ENCODE peak calls at places on chromosomes 3 and 15, in six cellular contexts. V is pancreas; Y is tibial nerve; D is CD8-positive, alpha-beta memory T cell; F is heart right ventricle; N is HAP-1. M is an unnamed sample. For H3K4me1 and H3K36me3, the result is how much of the 10 kb centered on the place peaks cover.

GRCh38 chr3:157023211-157023610 is 136.7 kb downstream of the CCNL1 start:
- DNase-seq in F (no peak), Y (no peak), N (no peak), D (no peak), V (no peak), M (no peak)

GRCh38 chr3:157914882-157915281 is 191.3 kb downstream of the SHOX2 start:
- DNase-seq in N (no peak), Y (no peak), V (no peak), F (no peak), D (no peak), M (no peak)

GRCh38 chr15:25624504-25625172 is 185.8 kb upstream of the UBE3A start:
- DNase-seq in N (no peak), D (no peak), F (peak), V (no peak), Y (no peak), M (no peak)

GRCh38 chr3:107598926-107599754 is 76.4 kb downstream of the BBX start:
- DNase-seq in F (peak), Y (no peak), N (peak), V (peak), D (peak), M (peak)

GRCh38 chr3:108477511-108478147 is 32.8 kb downstream of the MYH15 start:
- DNase-seq in Y (no peak), F (peak), D (peak), N (peak), V (peak), M (peak)

GRCh38 chr3:192929755-192930491 is 12.3 kb upstream of the MB21D2 start:
- DNase-seq in F (no peak), V (no peak), Y (no peak), D (no peak), N (no peak), M (no peak)

GRCh38 chr3:46027736-46028397 is 584 bp upstream of the XCR1 start:
- DNase-seq in D (no peak), Y (no peak), V (no peak), N (no peak), F (no peak), M (no peak)

GRCh38 chr3:188021502-188022040 is 132.4 kb upstream of the LPP start:
- DNase-seq in D (no peak), V (no peak), Y (no peak), N (no peak), F (no peak), M (no peak)

GRCh38 chr3:4864503-4864902 is 114.7 kb upstream of the BHLHE40 start:
- DNase-seq in Y (no peak), D (no peak), V (no peak), F (no peak), N (peak), M (no peak)

GRCh38 chr3:105584351-105584790 is 217.7 kb downstream of the ALCAM start:
- DNase-seq in N (no peak), D (no peak), F (no peak), V (no peak), Y (no peak), M (no peak)

GRCh38 chr3:72231439-72232196 is 446.7 kb upstream of the PROK2 start:
- DNase-seq in N (no peak), Y (no peak), D (no peak), V (no peak), F (no peak), M (no peak)

GRCh38 chr3:98733055-98733777 is 29.9 kb upstream of the ST3GAL6 start:
- DNase-seq in D (no peak), V (no peak), F (peak), N (peak), Y (no peak), M (no peak)

GRCh38 chr3:144394052-144394451 is 422.4 kb downstream of the DIPK2A start:
- DNase-seq in F (no peak), Y (no peak), D (no peak), N (no peak), V (no peak), M (no peak)

GRCh38 chr3:141486416-141486734 is 452 bp upstream of the RASA2 start:
- DNase-seq in Y (no peak), N (no peak), D (no peak), F (no peak), V (peak), M (no peak)

GRCh38 chr3:46298871-46299607 is 54.9 kb upstream of the CCR2 start:
- DNase-seq in N (no peak), V (no peak), F (no peak), D (no peak), Y (no peak), M (no peak)

GRCh38 chr15:62165029-62165792 is at the start of gene C2CD4B:
- DNase-seq in V (peak), N (peak), F (peak), Y (no peak), D (no peak), M (peak)

GRCh38 chr15:91593081-91593480 is 260.4 kb upstream of the SLCO3A1 start:
- DNase-seq in Y (no peak), N (no peak), V (no peak), F (no peak), D (no peak), M (no peak)

GRCh38 chr15:34987982-34988873 is at the start of gene ZNF770:
- DNase-seq in F (peak), D (peak), Y (peak), V (peak), N (peak), M (peak)

GRCh38 chr3:128273116-128273840 is 120.0 kb downstream of the EEFSEC start:
- DNase-seq in N (no peak), F (no peak), D (no peak), Y (no peak), V (no peak), M (no peak)

GRCh38 chr3:162998205-162998604 is 1501.6 kb downstream of the OTOL1 start:
- DNase-seq in V (no peak), N (peak), D (no peak), F (no peak), Y (no peak), M (no peak)

GRCh38 chr3:72290859-72291641 is 506.1 kb upstream of the PROK2 start:
- DNase-seq in N (no peak), Y (no peak), D (no peak), V (no peak), F (no peak), M (no peak)

GRCh38 chr3:188819939-188820338 is 351.8 kb upstream of the TPRG1 start:
- DNase-seq in V (no peak), F (no peak), D (no peak), N (no peak), Y (no peak), M (no peak)

GRCh38 chr3:94665922-94666321 is 603.1 kb downstream of the NSUN3 start:
- DNase-seq in N (no peak), D (no peak), Y (no peak), V (no peak), F (no peak), M (no peak)

GRCh38 chr3:53027254-53027844 is 18.5 kb downstream of the SFMBT1 start:
- DNase-seq in Y (no peak), D (no peak), F (no peak), V (peak), N (no peak), M (no peak)

GRCh38 chr15:81097116-81097892 is 36.8 kb upstream of the CFAP161 start:
- DNase-seq in D (no peak), F (no peak), Y (no peak), V (no peak), N (no peak), M (no peak)

GRCh38 chr3:66199089-66199473 is 21.7 kb upstream of the SLC25A26 start:
- DNase-seq in F (no peak), Y (no peak), V (no peak), D (no peak), N (no peak), M (no peak)

GRCh38 chr3:122215592-122216298 is 32.3 kb downstream of the CASR start:
- DNase-seq in F (no peak), Y (no peak), V (peak), D (no peak), N (no peak), M (no peak)

GRCh38 chr15:38130200-38130567 is 122.5 kb upstream of the SPRED1 start:
- DNase-seq in F (no peak), V (no peak), N (no peak), D (no peak), Y (no peak), M (no peak)

GRCh38 chr3:112339609-112340008 is 6.7 kb downstream of the CD200 start:
- DNase-seq in D (no peak), Y (no peak), F (no peak), N (no peak), V (no peak), M (no peak)

GRCh38 chr15:72740202-72740601 is 43.4 kb downstream of the ADPGK start:
- DNase-seq in V (no peak), Y (no peak), F (no peak), N (no peak), D (no peak), M (no peak)

GRCh38 chr3:178807694-178808093 is 263.9 kb downstream of the ZMAT3 start:
- DNase-seq in Y (no peak), F (no peak), V (no peak), N (no peak), D (no peak), M (no peak)

GRCh38 chr3:149393355-149394165 is 16.1 kb upstream of the TM4SF1 start:
- DNase-seq in D (no peak), N (peak), F (peak), Y (peak), V (peak), M (no peak)

GRCh38 chr3:185308126-185308754 is 54.4 kb upstream of the EHHADH start:
- DNase-seq in Y (no peak), V (peak), N (peak), D (peak), F (peak), M (peak)

GRCh38 chr3:18378218-18378617 is 46.9 kb downstream of the SATB1 start:
- DNase-seq in V (no peak), N (no peak), D (no peak), Y (no peak), F (no peak), M (no peak)

GRCh38 chr3:15159501-15160136 is 46.4 kb upstream of the CAPN7 start:
- DNase-seq in Y (no peak), V (no peak), N (no peak), F (no peak), D (no peak), M (no peak)

GRCh38 chr3:121976727-121977126 is 45.3 kb downstream of the ILDR1 start:
- DNase-seq in N (no peak), V (no peak), F (no peak), Y (no peak), D (no peak), M (no peak)

GRCh38 chr3:156150434-156151066 is 30.2 kb downstream of the KCNAB1 start:
- DNase-seq in Y (peak), N (peak), D (no peak), V (peak), F (peak), M (peak)

GRCh38 chr3:3594986-3595385 is 204.2 kb upstream of the LRRN1 start:
- DNase-seq in N (no peak), V (no peak), F (no peak), Y (no peak), D (no peak), M (no peak)
- H3K4me1 ChIP-seq in N (under half), V (under half), F (under half), Y (under half), D (under half), M (under half)

DNA sequence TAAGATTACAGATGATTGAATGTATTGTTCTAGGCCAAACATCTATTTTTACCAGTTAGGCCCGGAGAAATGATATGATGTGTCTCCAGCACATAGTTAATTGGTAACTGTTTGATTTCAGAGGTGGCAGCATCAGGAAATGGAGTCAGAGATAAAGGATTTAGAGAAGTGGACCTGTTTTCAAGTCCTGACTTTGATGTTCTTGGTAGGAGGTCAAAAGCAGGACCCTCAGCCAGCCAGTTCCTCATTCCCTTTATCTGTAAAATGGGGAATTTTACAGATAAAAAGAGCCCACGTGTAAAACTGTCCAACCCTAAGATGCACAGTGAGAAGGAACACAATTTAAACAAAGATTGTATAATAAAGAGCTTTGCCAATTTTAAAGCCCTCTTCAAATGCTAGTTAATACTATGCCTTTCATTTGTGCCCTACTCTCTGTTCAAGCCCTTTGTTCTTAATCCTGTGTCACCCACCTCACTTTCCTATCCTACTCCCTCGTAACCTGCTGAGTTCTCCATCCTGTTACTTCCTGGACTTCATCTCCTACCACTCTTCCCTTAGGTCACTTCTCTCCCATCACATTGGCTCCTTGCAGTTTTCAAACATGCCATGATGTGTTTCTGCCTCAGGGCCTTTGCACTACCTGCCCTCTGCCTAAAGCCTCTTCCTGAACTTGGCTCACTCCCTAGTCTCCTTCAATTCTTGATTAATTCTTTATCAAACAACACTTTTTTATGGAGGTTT is 2.6 kb downstream of the TMEM212 start:
- DNase-seq in D (no peak), F (no peak), V (no peak), N (no peak), Y (no peak), M (no peak)
- H3K4me3 ChIP-seq in D (no peak), F (no peak), V (no peak), N (no peak), Y (no peak), M (no peak)

GRCh38 chr3:9008550-9009255 is 45.4 kb upstream of the RAD18 start:
- DNase-seq in D (no peak), F (no peak), V (no peak), Y (no peak), N (no peak), M (no peak)
- H3K36me3 ChIP-seq in D (under half), F (under half), V (under half), Y (half or more), N (under half), M (under half)

GRCh38 chr15:98681061-98681460 is 32.7 kb downstream of the IGF1R start:
- DNase-seq in V (no peak), D (no peak), Y (no peak), F (no peak), N (no peak), M (no peak)
- H3K4me1 ChIP-seq in V (under half), D (under half), Y (under half), F (under half), N (under half), M (under half)

GRCh38 chr3:2098398-2099027 is at the start of gene CNTN4:
- DNase-seq in N (peak), V (peak), D (no peak), Y (peak), F (peak), M (no peak)
- H3K4me3 ChIP-seq in N (peak), V (peak), D (no peak), Y (peak), F (peak), M (no peak)

GRCh38 chr3:191391873-191392808 is 61.8 kb upstream of the UTS2B start:
- DNase-seq in Y (no peak), N (no peak), D (no peak), V (no peak), F (no peak), M (no peak)
- H3K36me3 ChIP-seq in Y (under half), N (under half), D (under half), V (under half), F (under half), M (under half)

DNA sequence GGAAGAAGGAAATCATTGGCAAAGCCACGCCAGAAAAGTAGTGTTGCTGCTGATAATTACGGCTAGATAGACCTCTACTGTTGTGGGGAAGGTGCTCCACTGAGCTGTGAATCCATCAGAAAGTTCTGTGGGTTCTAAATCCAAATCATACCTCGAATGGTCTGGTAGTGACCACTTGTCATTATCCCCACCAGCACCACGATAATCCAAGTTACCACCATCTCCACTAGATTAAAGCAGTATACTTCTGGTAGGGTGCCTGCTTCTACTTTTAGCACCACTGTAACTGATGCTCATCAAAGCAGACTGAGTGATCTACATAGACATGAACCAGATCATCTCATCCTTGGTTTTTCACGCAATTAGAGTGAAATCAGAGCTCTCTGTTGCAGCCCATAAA is 185.5 kb downstream of the FMN1 start:
- DNase-seq in F (no peak), Y (no peak), V (no peak), D (no peak), N (no peak), M (no peak)
- H3K4me1 ChIP-seq in F (under half), Y (under half), V (under half), D (under half), N (under half), M (under half)

GRCh38 chr3:152333928-152334327 is 65.2 kb downstream of the MBNL1 start:
- DNase-seq in D (no peak), N (no peak), F (no peak), Y (no peak), V (no peak), M (no peak)

GRCh38 chr3:152331018-152331541 is 62.4 kb downstream of the MBNL1 start:
- DNase-seq in D (no peak), Y (no peak), F (peak), V (no peak), N (no peak), M (no peak)

GRCh38 chr3:152331975-152332374 is 63.2 kb downstream of the MBNL1 start:
- DNase-seq in F (no peak), D (no peak), N (no peak), V (no peak), Y (no peak), M (no peak)

GRCh38 chr3:152328841-152329240 is 60.1 kb downstream of the MBNL1 start:
- DNase-seq in D (no peak), F (no peak), V (no peak), N (no peak), Y (no peak), M (no peak)

GRCh38 chr3:152330565-152330964 is 61.8 kb downstream of the MBNL1 start:
- DNase-seq in Y (no peak), F (no peak), V (no peak), D (no peak), N (no peak), M (no peak)
- H3K4me3 ChIP-seq in Y (no peak), F (no peak), V (no peak), D (no peak), N (no peak), M (peak)

M was measured in CD4-positive, CD25-positive, alpha-beta regulatory T cell.